ENCODE peak calls at places on chromosomes 6 and 20, in four cellular contexts. W is NCI-H2227 treated with DMSO at 0.1 percent for 48 hours, C is caudate nucleus, Z is dorsolateral prefrontal cortex. G is an unnamed sample.

GRCh38 chr20:19609642-19610223 is 148.3 kb upstream of the RIN2 start:
- DNase-seq in C (no peak), Z (no peak), W (no peak), G (no peak)

GRCh38 chr6:6856538-6857523 is 250.9 kb upstream of the RREB1 start:
- DNase-seq in W (no peak), Z (no peak), C (no peak), G (no peak)

GRCh38 chr6:100228437-100229424 is 234.7 kb upstream of the MCHR2 start:
- DNase-seq in C (peak; percentile 7), W (peak; percentile 78), Z (peak; percentile 66), G (no peak)

GRCh38 chr6:7051780-7052440 is 55.9 kb upstream of the RREB1 start:
- DNase-seq in C (peak; percentile 49), Z (no peak), W (no peak), G (peak; percentile 22)

GRCh38 chr6:148138478-148138877 is 204.2 kb upstream of the SASH1 start:
- DNase-seq in C (no peak), Z (no peak), W (no peak), G (no peak)

GRCh38 chr6:170075659-170076223 is 215.1 kb downstream of the DLL1 start:
- DNase-seq in Z (peak; percentile 34), C (no peak), W (no peak), G (no peak)

GRCh38 chr20:1761116-1761515 is 103.5 kb upstream of the SIRPG start:
- DNase-seq in C (no peak), Z (no peak), W (no peak), G (no peak)

GRCh38 chr6:34235605-34236422 is 859 bp upstream of the HMGA1 start:
- DNase-seq in C (no peak), Z (no peak), W (no peak), G (peak; percentile 54)

GRCh38 chr6:9554806-9555205 is 860.1 kb downstream of the TFAP2A start:
- DNase-seq in W (no peak), Z (no peak), C (no peak), G (no peak)

GRCh38 chr6:146312606-146313005 is 231.0 kb upstream of the RAB32 start:
- DNase-seq in Z (no peak), W (no peak), C (no peak), G (no peak)

GRCh38 chr6:82413868-82414267 is 50.3 kb downstream of the TPBG start:
- DNase-seq in C (no peak), Z (no peak), W (no peak), G (no peak)

GRCh38 chr6:147117580-147117979 is 86.6 kb upstream of the STXBP5 start:
- DNase-seq in C (no peak), W (no peak), Z (no peak), G (no peak)

GRCh38 chr6:44715188-44715587 is 327.7 kb downstream of the CDC5L start:
- DNase-seq in Z (no peak), W (no peak), C (no peak), G (no peak)

GRCh38 chr20:35700625-35701148 is 1.5 kb downstream of the ROMO1 start:
- DNase-seq in C (no peak), Z (no peak), W (no peak), G (no peak)

GRCh38 chr6:144383336-144383735 is 98.2 kb downstream of the UTRN start:
- DNase-seq in C (no peak), Z (no peak), W (no peak), G (no peak)

GRCh38 chr20:19794941-19795340 is 36.9 kb downstream of the RIN2 start:
- DNase-seq in Z (no peak), W (no peak), C (no peak), G (no peak)

GRCh38 chr20:60507087-60507684 is 549.0 kb downstream of the CDH26 start:
- DNase-seq in C (no peak), W (no peak), Z (no peak), G (no peak)

GRCh38 chr6:32173051-32173727 is 2.7 kb downstream of the AGPAT1 start:
- DNase-seq in Z (no peak), C (no peak), W (no peak), G (no peak)

GRCh38 chr6:91081452-91082067 is 494.7 kb upstream of the MAP3K7 start:
- DNase-seq in W (peak; percentile 63), C (no peak), Z (no peak), G (no peak)

G was measured in central memory CD8-positive, alpha-beta T cell.